ENCODE peak calls at places on chromosomes 6 and 20, in four cellular contexts. W is SK-N-SH, U is GM12878, L is HepG2. H is an unnamed sample.

GRCh38 chr6:167103041-167103816 is 19.7 kb upstream of the CCR6 start:
- DNase-seq in L (peak; percentile 19), U (no peak), W (no peak), H (no peak)

GRCh38 chr6:38234934-38235678 is 404.6 kb downstream of the BTBD9 start:
- DNase-seq in L (no peak), W (no peak), U (peak; percentile 51), H (no peak)

GRCh38 chr6:53294095-53294494 is 54.7 kb downstream of the ELOVL5 start:
- DNase-seq in W (peak; percentile 60), U (no peak), L (peak; percentile 31), H (no peak)

GRCh38 chr6:157811476-157812173 is 11.4 kb upstream of the SNX9 start:
- DNase-seq in L (no peak), U (no peak), W (no peak), H (no peak)

GRCh38 chr6:31631209-31631608 is 10.7 kb downstream of the PRRC2A start:
- DNase-seq in L (no peak), U (no peak), W (peak; percentile 34), H (no peak)

GRCh38 chr20:59830107-59831023 is 103.1 kb downstream of the SYCP2 start:
- DNase-seq in U (no peak), W (peak; percentile 3), L (no peak), H (no peak)

GRCh38 chr6:94074764-94075163 is 655.4 kb upstream of the EPHA7 start:
- DNase-seq in U (no peak), W (no peak), L (no peak), H (no peak)

GRCh38 chr20:45080867-45081616 is 19.9 kb downstream of the KCNS1 start:
- DNase-seq in W (no peak), U (no peak), L (peak; percentile 63), H (no peak)

GRCh38 chr6:159892053-159892452 is 1.3 kb downstream of the MAS1 start:
- DNase-seq in L (no peak), U (no peak), W (no peak), H (no peak)

GRCh38 chr6:14079971-14080370 is 37.6 kb upstream of the CD83 start:
- DNase-seq in L (no peak), W (no peak), U (no peak), H (no peak)

GRCh38 chr6:66096679-66097078 is 389.7 kb upstream of the EYS start:
- DNase-seq in U (no peak), L (no peak), W (no peak), H (no peak)

GRCh38 chr6:157314705-157315321 is 8.5 kb downstream of the TMEM242 start:
- DNase-seq in U (peak; percentile 42), W (peak; percentile 69), L (peak; percentile 76), H (peak; percentile 60)

GRCh38 chr6:153511896-153512496 is 380.9 kb upstream of the RGS17 start:
- DNase-seq in L (peak; percentile 29), U (no peak), W (peak; percentile 9), H (peak; percentile 6)

GRCh38 chr6:109381747-109382575 is at the start of gene CD164:
- DNase-seq in U (peak; percentile 83), L (peak; percentile 87), W (peak; percentile 98), H (peak; percentile 80)

GRCh38 chr20:58012731-58013510 is 215.5 kb downstream of the ANKRD60 start:
- DNase-seq in U (no peak), L (no peak), W (no peak), H (no peak)

GRCh38 chr20:63060057-63060991 is 53.6 kb upstream of the BHLHE23 start:
- DNase-seq in W (peak; percentile 86), L (no peak), U (no peak), H (no peak)

GRCh38 chr20:62165762-62166399 is 16.9 kb upstream of the MTG2 start:
- DNase-seq in U (no peak), L (no peak), W (no peak), H (no peak)

DNA sequence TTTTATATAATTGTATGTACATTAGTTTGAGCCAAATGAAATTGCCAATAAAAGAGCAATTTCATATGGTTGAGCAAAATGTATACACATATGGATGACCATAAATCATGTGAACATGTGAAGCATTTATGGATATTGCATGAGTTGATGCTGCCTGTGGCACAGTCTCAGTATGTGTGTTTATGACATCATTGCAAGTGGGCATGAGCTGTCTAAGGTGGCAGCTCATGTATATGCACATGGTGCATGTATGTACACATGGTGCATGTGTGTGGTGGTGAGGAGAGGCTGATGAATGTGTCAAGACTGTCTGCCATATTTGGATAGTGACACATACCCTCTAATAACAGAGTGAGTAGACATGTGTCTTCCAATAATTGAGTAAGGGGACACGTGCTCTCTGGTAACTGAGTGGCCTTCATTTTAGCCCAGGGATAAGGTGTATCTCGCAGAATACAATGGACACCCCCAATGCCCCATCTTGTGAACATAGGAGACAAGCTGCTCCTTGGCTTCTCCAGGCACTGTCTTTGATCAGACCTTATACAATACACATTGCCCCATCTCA is 208.8 kb downstream of the DHX35 start:
- DNase-seq in W (no peak), L (no peak), U (no peak), H (no peak)
- TF ChIP-seq MAX in W (no peak), L (no peak), U (no peak), H (no peak)

DNA sequence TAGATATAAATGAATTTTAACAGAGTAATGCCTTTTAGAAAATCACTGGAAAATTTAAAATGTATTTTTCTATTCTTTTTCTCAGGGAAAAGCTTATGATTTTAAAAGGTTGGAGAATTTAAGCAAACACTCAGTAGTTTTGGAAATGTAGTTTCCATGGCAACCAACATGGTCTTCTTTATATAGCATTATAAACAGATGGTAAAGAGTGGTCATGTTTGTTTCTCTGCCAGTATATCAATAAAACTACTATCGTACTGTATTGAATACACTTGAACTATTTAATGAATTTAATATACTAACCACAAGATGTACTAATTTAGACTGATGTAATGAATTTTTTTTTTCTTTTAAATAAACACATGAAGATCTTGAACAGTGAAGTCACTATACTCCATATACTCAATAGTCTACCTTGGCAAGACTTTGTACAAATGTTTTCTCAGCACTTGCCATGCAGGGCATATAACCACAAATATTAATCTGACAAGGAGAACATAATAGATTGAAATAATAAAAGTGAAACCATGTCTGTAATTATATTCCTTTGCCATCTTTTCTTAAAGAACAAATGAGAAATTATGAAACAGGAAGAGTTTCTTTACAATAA is 105.5 kb downstream of the PDSS2 start:
- DNase-seq in W (no peak), L (no peak), U (no peak), H (no peak)
- H3K4me2 ChIP-seq in W (no peak overlapping the region), L (no peak overlapping the region), U (no peak overlapping the region), H (no peak overlapping the region)

GRCh38 chr6:11307226-11307625 is 74.8 kb upstream of the NEDD9 start:
- DNase-seq in L (no peak), U (no peak), W (no peak), H (no peak)
- TF ChIP-seq MAX in L (no peak), U (no peak), W (no peak), H (no peak)

DNA sequence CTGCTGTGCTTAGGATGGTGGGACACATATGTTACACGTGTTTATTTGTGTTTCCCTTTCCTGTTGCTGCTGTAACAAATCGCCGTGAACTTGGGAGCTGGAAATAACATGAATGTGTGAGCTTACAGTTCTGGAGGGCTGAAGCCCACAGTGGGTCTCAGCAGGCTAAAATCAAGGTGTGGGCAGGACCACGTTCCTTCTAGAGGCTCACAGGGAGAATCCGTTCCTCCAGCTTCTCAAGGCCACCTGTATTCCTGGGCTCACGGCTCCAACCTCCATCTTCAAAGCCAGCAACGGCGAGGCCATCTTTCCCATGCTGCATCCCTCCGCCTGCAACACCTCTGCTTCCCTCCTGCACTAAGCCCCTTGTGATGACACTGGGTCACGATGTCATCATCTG is 27.4 kb upstream of the PTGIS start:
- DNase-seq in L (no peak), U (no peak), W (no peak), H (no peak)
- H3K4me2 ChIP-seq in L (peak overlapping the region; percentile 41), U (no peak overlapping the region), W (no peak overlapping the region), H (no peak overlapping the region)

H was measured in A549.